ENCODE peak calls at places on chromosome 5, in eight cellular contexts. One of them, this sample, is unnamed. For H3K4me1, the result is how much of the 10 kb centered on the place peaks cover.

GRCh38 chr5:132487841-132488555 is 2.6 kb downstream of the IRF1 start:
- DNase-seq in aorta: no peak
- DNase-seq in neural progenitor cell: no peak
- DNase-seq in sigmoid colon: peak
- DNase-seq in CD4-positive, CD25-positive, alpha-beta regulatory T cell: no peak
- DNase-seq in OCI-LY7: peak
- DNase-seq in effector memory CD4-positive, alpha-beta T cell: no peak
- DNase-seq in fibroblast of lung: no peak
- DNase-seq in this sample: peak

GRCh38 chr5:116411101-116411571 is 163.5 kb downstream of the SEMA6A start:
- DNase-seq in sigmoid colon: peak
- DNase-seq in effector memory CD4-positive, alpha-beta T cell: no peak
- DNase-seq in aorta: no peak
- DNase-seq in OCI-LY7: no peak
- DNase-seq in CD4-positive, CD25-positive, alpha-beta regulatory T cell: no peak
- DNase-seq in fibroblast of lung: peak
- DNase-seq in neural progenitor cell: no peak
- DNase-seq in this sample: no peak

GRCh38 chr5:86716121-86716520 is 98.4 kb downstream of the COX7C start:
- DNase-seq in effector memory CD4-positive, alpha-beta T cell: no peak
- DNase-seq in fibroblast of lung: no peak
- DNase-seq in CD4-positive, CD25-positive, alpha-beta regulatory T cell: no peak
- DNase-seq in sigmoid colon: no peak
- DNase-seq in aorta: no peak
- DNase-seq in neural progenitor cell: peak
- DNase-seq in OCI-LY7: no peak
- DNase-seq in this sample: no peak

GRCh38 chr5:133663380-133664054 is 51.2 kb upstream of the FSTL4 start:
- DNase-seq in fibroblast of lung: no peak
- DNase-seq in sigmoid colon: no peak
- DNase-seq in CD4-positive, CD25-positive, alpha-beta regulatory T cell: no peak
- DNase-seq in effector memory CD4-positive, alpha-beta T cell: no peak
- DNase-seq in neural progenitor cell: no peak
- DNase-seq in OCI-LY7: no peak
- DNase-seq in aorta: no peak
- DNase-seq in this sample: no peak

GRCh38 chr5:134003957-134004625 is 684 bp downstream of the VDAC1 start:
- DNase-seq in fibroblast of lung: peak
- DNase-seq in effector memory CD4-positive, alpha-beta T cell: no peak
- DNase-seq in sigmoid colon: peak
- DNase-seq in OCI-LY7: peak
- DNase-seq in neural progenitor cell: peak
- DNase-seq in CD4-positive, CD25-positive, alpha-beta regulatory T cell: peak
- DNase-seq in aorta: peak
- DNase-seq in this sample: no peak

GRCh38 chr5:147887925-147888324 is 9.4 kb downstream of the SCGB3A2 start:
- DNase-seq in fibroblast of lung: no peak
- DNase-seq in OCI-LY7: no peak
- DNase-seq in effector memory CD4-positive, alpha-beta T cell: no peak
- DNase-seq in neural progenitor cell: no peak
- DNase-seq in sigmoid colon: no peak
- DNase-seq in aorta: no peak
- DNase-seq in CD4-positive, CD25-positive, alpha-beta regulatory T cell: no peak
- DNase-seq in this sample: no peak

GRCh38 chr5:7074176-7074575 is 321.8 kb upstream of the ADCY2 start:
- DNase-seq in fibroblast of lung: no peak
- DNase-seq in OCI-LY7: no peak
- DNase-seq in CD4-positive, CD25-positive, alpha-beta regulatory T cell: no peak
- DNase-seq in neural progenitor cell: no peak
- DNase-seq in effector memory CD4-positive, alpha-beta T cell: no peak
- DNase-seq in aorta: no peak
- DNase-seq in sigmoid colon: no peak
- DNase-seq in this sample: no peak

GRCh38 chr5:52605992-52606321 is 181.8 kb upstream of the ITGA1 start:
- DNase-seq in sigmoid colon: no peak
- DNase-seq in CD4-positive, CD25-positive, alpha-beta regulatory T cell: no peak
- DNase-seq in effector memory CD4-positive, alpha-beta T cell: no peak
- DNase-seq in neural progenitor cell: no peak
- DNase-seq in aorta: no peak
- DNase-seq in fibroblast of lung: no peak
- DNase-seq in OCI-LY7: no peak
- DNase-seq in this sample: no peak

GRCh38 chr5:141513021-141513626 is 24.2 kb downstream of the PCDHGC5 start:
- DNase-seq in sigmoid colon: no peak
- DNase-seq in CD4-positive, CD25-positive, alpha-beta regulatory T cell: peak
- DNase-seq in neural progenitor cell: peak
- DNase-seq in OCI-LY7: peak
- DNase-seq in fibroblast of lung: peak
- DNase-seq in effector memory CD4-positive, alpha-beta T cell: no peak
- DNase-seq in aorta: peak
- DNase-seq in this sample: no peak

GRCh38 chr5:95835682-95836405 is 13.3 kb upstream of the GLRX start:
- DNase-seq in neural progenitor cell: no peak
- DNase-seq in effector memory CD4-positive, alpha-beta T cell: no peak
- DNase-seq in sigmoid colon: no peak
- DNase-seq in fibroblast of lung: no peak
- DNase-seq in OCI-LY7: no peak
- DNase-seq in CD4-positive, CD25-positive, alpha-beta regulatory T cell: no peak
- DNase-seq in aorta: no peak
- DNase-seq in this sample: no peak

GRCh38 chr5:66989286-66989685 is 207.3 kb downstream of the CD180 start:
- DNase-seq in aorta: no peak
- DNase-seq in OCI-LY7: no peak
- DNase-seq in effector memory CD4-positive, alpha-beta T cell: no peak
- DNase-seq in neural progenitor cell: peak
- DNase-seq in CD4-positive, CD25-positive, alpha-beta regulatory T cell: no peak
- DNase-seq in fibroblast of lung: no peak
- DNase-seq in sigmoid colon: no peak
- DNase-seq in this sample: no peak

GRCh38 chr5:74367241-74367733 is 273.2 kb downstream of the ENC1 start:
- DNase-seq in effector memory CD4-positive, alpha-beta T cell: no peak
- DNase-seq in neural progenitor cell: no peak
- DNase-seq in CD4-positive, CD25-positive, alpha-beta regulatory T cell: no peak
- DNase-seq in fibroblast of lung: no peak
- DNase-seq in sigmoid colon: no peak
- DNase-seq in OCI-LY7: no peak
- DNase-seq in aorta: no peak
- DNase-seq in this sample: no peak

GRCh38 chr5:154478224-154478565 is at the start of gene HAND1:
- DNase-seq in sigmoid colon: peak
- DNase-seq in effector memory CD4-positive, alpha-beta T cell: no peak
- DNase-seq in neural progenitor cell: peak
- DNase-seq in aorta: peak
- DNase-seq in CD4-positive, CD25-positive, alpha-beta regulatory T cell: no peak
- DNase-seq in fibroblast of lung: no peak
- DNase-seq in OCI-LY7: no peak
- DNase-seq in this sample: no peak

GRCh38 chr5:149485655-149486615 is 65.3 kb downstream of the CSNK1A1 start:
- DNase-seq in OCI-LY7: no peak
- DNase-seq in sigmoid colon: peak
- DNase-seq in aorta: no peak
- DNase-seq in CD4-positive, CD25-positive, alpha-beta regulatory T cell: no peak
- DNase-seq in neural progenitor cell: no peak
- DNase-seq in fibroblast of lung: peak
- DNase-seq in effector memory CD4-positive, alpha-beta T cell: no peak
- DNase-seq in this sample: no peak

GRCh38 chr5:111747336-111747735 is 9.7 kb downstream of the NREP start:
- DNase-seq in effector memory CD4-positive, alpha-beta T cell: no peak
- DNase-seq in fibroblast of lung: no peak
- DNase-seq in aorta: no peak
- DNase-seq in sigmoid colon: no peak
- DNase-seq in neural progenitor cell: no peak
- DNase-seq in OCI-LY7: no peak
- DNase-seq in CD4-positive, CD25-positive, alpha-beta regulatory T cell: no peak
- DNase-seq in this sample: no peak

GRCh38 chr5:88964831-88965230 is 81.8 kb upstream of the MEF2C start:
- DNase-seq in CD4-positive, CD25-positive, alpha-beta regulatory T cell: no peak
- DNase-seq in fibroblast of lung: no peak
- DNase-seq in sigmoid colon: no peak
- DNase-seq in effector memory CD4-positive, alpha-beta T cell: no peak
- DNase-seq in neural progenitor cell: no peak
- DNase-seq in aorta: no peak
- DNase-seq in OCI-LY7: no peak
- DNase-seq in this sample: no peak

GRCh38 chr5:149410721-149411432 is 31.8 kb upstream of the IL17B start:
- DNase-seq in OCI-LY7: no peak
- DNase-seq in neural progenitor cell: no peak
- DNase-seq in aorta: peak
- DNase-seq in CD4-positive, CD25-positive, alpha-beta regulatory T cell: no peak
- DNase-seq in sigmoid colon: peak
- DNase-seq in fibroblast of lung: peak
- DNase-seq in effector memory CD4-positive, alpha-beta T cell: no peak
- DNase-seq in this sample: no peak

GRCh38 chr5:107322936-107323335 is 347.8 kb downstream of the EFNA5 start:
- DNase-seq in fibroblast of lung: peak
- DNase-seq in sigmoid colon: no peak
- DNase-seq in OCI-LY7: no peak
- DNase-seq in effector memory CD4-positive, alpha-beta T cell: no peak
- DNase-seq in neural progenitor cell: no peak
- DNase-seq in aorta: no peak
- DNase-seq in CD4-positive, CD25-positive, alpha-beta regulatory T cell: no peak
- DNase-seq in this sample: no peak

GRCh38 chr5:149264432-149265069 is 7.1 kb upstream of the AFAP1L1 start:
- DNase-seq in aorta: peak
- DNase-seq in CD4-positive, CD25-positive, alpha-beta regulatory T cell: peak
- DNase-seq in OCI-LY7: peak
- DNase-seq in neural progenitor cell: peak
- DNase-seq in effector memory CD4-positive, alpha-beta T cell: peak
- DNase-seq in fibroblast of lung: no peak
- DNase-seq in sigmoid colon: no peak
- DNase-seq in this sample: peak

GRCh38 chr5:80960531-80961375 is 590 bp downstream of the RASGRF2 start:
- DNase-seq in fibroblast of lung: peak
- DNase-seq in aorta: peak
- DNase-seq in neural progenitor cell: peak
- DNase-seq in CD4-positive, CD25-positive, alpha-beta regulatory T cell: peak
- DNase-seq in effector memory CD4-positive, alpha-beta T cell: peak
- DNase-seq in OCI-LY7: no peak
- DNase-seq in sigmoid colon: no peak
- DNase-seq in this sample: peak

GRCh38 chr5:54701179-54701578 is 183.6 kb downstream of the SNX18 start:
- DNase-seq in effector memory CD4-positive, alpha-beta T cell: no peak
- DNase-seq in neural progenitor cell: no peak
- DNase-seq in aorta: no peak
- DNase-seq in sigmoid colon: no peak
- DNase-seq in OCI-LY7: no peak
- DNase-seq in CD4-positive, CD25-positive, alpha-beta regulatory T cell: no peak
- DNase-seq in fibroblast of lung: peak
- DNase-seq in this sample: no peak

GRCh38 chr5:21094619-21095018 is 1106.6 kb upstream of the CDH18 start:
- DNase-seq in CD4-positive, CD25-positive, alpha-beta regulatory T cell: no peak
- DNase-seq in neural progenitor cell: no peak
- DNase-seq in fibroblast of lung: no peak
- DNase-seq in OCI-LY7: no peak
- DNase-seq in aorta: no peak
- DNase-seq in sigmoid colon: no peak
- DNase-seq in effector memory CD4-positive, alpha-beta T cell: no peak
- DNase-seq in this sample: no peak

GRCh38 chr5:159552751-159553150 is 222.5 kb upstream of the IL12B start:
- DNase-seq in aorta: no peak
- DNase-seq in fibroblast of lung: peak
- DNase-seq in effector memory CD4-positive, alpha-beta T cell: no peak
- DNase-seq in OCI-LY7: no peak
- DNase-seq in sigmoid colon: no peak
- DNase-seq in CD4-positive, CD25-positive, alpha-beta regulatory T cell: no peak
- DNase-seq in neural progenitor cell: peak
- DNase-seq in this sample: no peak

GRCh38 chr5:14006823-14007510 is 62.5 kb upstream of the DNAH5 start:
- DNase-seq in aorta: no peak
- DNase-seq in fibroblast of lung: no peak
- DNase-seq in effector memory CD4-positive, alpha-beta T cell: no peak
- DNase-seq in neural progenitor cell: no peak
- DNase-seq in sigmoid colon: no peak
- DNase-seq in CD4-positive, CD25-positive, alpha-beta regulatory T cell: no peak
- DNase-seq in OCI-LY7: no peak
- DNase-seq in this sample: no peak

GRCh38 chr5:14009575-14009974 is 65.1 kb upstream of the DNAH5 start:
- DNase-seq in OCI-LY7: no peak
- DNase-seq in effector memory CD4-positive, alpha-beta T cell: no peak
- DNase-seq in sigmoid colon: no peak
- DNase-seq in fibroblast of lung: no peak
- DNase-seq in neural progenitor cell: no peak
- DNase-seq in aorta: no peak
- DNase-seq in CD4-positive, CD25-positive, alpha-beta regulatory T cell: no peak
- DNase-seq in this sample: no peak

GRCh38 chr5:14016549-14016948 is 72.1 kb upstream of the DNAH5 start:
- DNase-seq in sigmoid colon: no peak
- DNase-seq in effector memory CD4-positive, alpha-beta T cell: no peak
- DNase-seq in CD4-positive, CD25-positive, alpha-beta regulatory T cell: no peak
- DNase-seq in OCI-LY7: no peak
- DNase-seq in aorta: no peak
- DNase-seq in fibroblast of lung: no peak
- DNase-seq in neural progenitor cell: no peak
- DNase-seq in this sample: no peak

GRCh38 chr5:14008819-14009311 is 64.4 kb upstream of the DNAH5 start:
- DNase-seq in OCI-LY7: no peak
- DNase-seq in fibroblast of lung: peak
- DNase-seq in neural progenitor cell: no peak
- DNase-seq in CD4-positive, CD25-positive, alpha-beta regulatory T cell: no peak
- DNase-seq in sigmoid colon: no peak
- DNase-seq in aorta: no peak
- DNase-seq in effector memory CD4-positive, alpha-beta T cell: no peak
- DNase-seq in this sample: no peak

GRCh38 chr5:14011089-14012004 is 66.9 kb upstream of the DNAH5 start:
- DNase-seq in fibroblast of lung: peak
- DNase-seq in OCI-LY7: peak
- DNase-seq in aorta: peak
- DNase-seq in CD4-positive, CD25-positive, alpha-beta regulatory T cell: peak
- DNase-seq in neural progenitor cell: peak
- DNase-seq in effector memory CD4-positive, alpha-beta T cell: no peak
- DNase-seq in sigmoid colon: peak
- DNase-seq in this sample: no peak
- H3K4me3 ChIP-seq in fibroblast of lung: peak
- H3K4me3 ChIP-seq in OCI-LY7: peak
- H3K4me3 ChIP-seq in aorta: peak
- H3K4me3 ChIP-seq in CD4-positive, CD25-positive, alpha-beta regulatory T cell: no peak
- H3K4me3 ChIP-seq in neural progenitor cell: peak
- H3K4me3 ChIP-seq in effector memory CD4-positive, alpha-beta T cell: peak
- H3K4me3 ChIP-seq in sigmoid colon: peak
- H3K4me3 ChIP-seq in this sample: no peak

GRCh38 chr5:56506586-56506985 is 273.5 kb upstream of the ANKRD55 start:
- DNase-seq in sigmoid colon: no peak
- DNase-seq in CD4-positive, CD25-positive, alpha-beta regulatory T cell: no peak
- DNase-seq in neural progenitor cell: no peak
- DNase-seq in effector memory CD4-positive, alpha-beta T cell: no peak
- DNase-seq in aorta: no peak
- DNase-seq in OCI-LY7: no peak
- DNase-seq in fibroblast of lung: no peak
- DNase-seq in this sample: no peak
- H3K4me1 ChIP-seq in sigmoid colon: under half
- H3K4me1 ChIP-seq in CD4-positive, CD25-positive, alpha-beta regulatory T cell: under half
- H3K4me1 ChIP-seq in neural progenitor cell: under half
- H3K4me1 ChIP-seq in effector memory CD4-positive, alpha-beta T cell: under half
- H3K4me1 ChIP-seq in aorta: under half
- H3K4me1 ChIP-seq in OCI-LY7: under half
- H3K4me1 ChIP-seq in fibroblast of lung: under half
- H3K4me1 ChIP-seq in this sample: under half

GRCh38 chr5:122300968-122301367 is 11.1 kb upstream of the SNCAIP start:
- DNase-seq in neural progenitor cell: no peak
- DNase-seq in OCI-LY7: no peak
- DNase-seq in CD4-positive, CD25-positive, alpha-beta regulatory T cell: no peak
- DNase-seq in effector memory CD4-positive, alpha-beta T cell: no peak
- DNase-seq in fibroblast of lung: no peak
- DNase-seq in sigmoid colon: no peak
- DNase-seq in aorta: no peak
- DNase-seq in this sample: no peak
- H3K4me3 ChIP-seq in neural progenitor cell: no peak
- H3K4me3 ChIP-seq in OCI-LY7: no peak
- H3K4me3 ChIP-seq in CD4-positive, CD25-positive, alpha-beta regulatory T cell: no peak
- H3K4me3 ChIP-seq in effector memory CD4-positive, alpha-beta T cell: no peak
- H3K4me3 ChIP-seq in fibroblast of lung: no peak
- H3K4me3 ChIP-seq in sigmoid colon: no peak
- H3K4me3 ChIP-seq in aorta: no peak
- H3K4me3 ChIP-seq in this sample: no peak

GRCh38 chr5:139633295-139634027 is 14.7 kb upstream of the CXXC5 start:
- DNase-seq in effector memory CD4-positive, alpha-beta T cell: peak
- DNase-seq in CD4-positive, CD25-positive, alpha-beta regulatory T cell: peak
- DNase-seq in aorta: peak
- DNase-seq in OCI-LY7: peak
- DNase-seq in sigmoid colon: peak
- DNase-seq in fibroblast of lung: peak
- DNase-seq in neural progenitor cell: peak
- DNase-seq in this sample: peak
- H3K4me1 ChIP-seq in effector memory CD4-positive, alpha-beta T cell: under half
- H3K4me1 ChIP-seq in CD4-positive, CD25-positive, alpha-beta regulatory T cell: under half
- H3K4me1 ChIP-seq in aorta: under half
- H3K4me1 ChIP-seq in OCI-LY7: half or more
- H3K4me1 ChIP-seq in sigmoid colon: under half
- H3K4me1 ChIP-seq in fibroblast of lung: under half
- H3K4me1 ChIP-seq in neural progenitor cell: under half
- H3K4me1 ChIP-seq in this sample: under half